ENCODE peak calls at places on chromosome 17, in six cellular contexts. R is pancreas; S is NCI-H774; X is progenitor cell of endocrine pancreas; L is activated T-cell treated with anti-CD3 and anti-CD28 coated beads, Interleukin-2, amount 50 U/mL, for 72 hours; O is upper lobe of right lung. A is an unnamed sample.

GRCh38 chr17:64218066-64218465 is 45.0 kb downstream of the TEX2 start:
- DNase-seq in R (no peak), X (no peak), L (peak), O (no peak), S (no peak), A (no peak)

GRCh38 chr17:36092228-36092627 is 2.3 kb upstream of the CCL3 start:
- DNase-seq in O (no peak), X (no peak), L (peak), R (no peak), S (no peak), A (no peak)

GRCh38 chr17:59643159-59643857 is 23.6 kb downstream of the CLTC start:
- DNase-seq in R (no peak), L (no peak), X (no peak), S (no peak), O (no peak), A (no peak)

GRCh38 chr17:65292430-65292829 is 155.3 kb downstream of the RGS9 start:
- DNase-seq in S (no peak), X (no peak), L (no peak), O (no peak), R (no peak), A (no peak)

GRCh38 chr17:62965649-62966425 is at the start of gene TANC2:
- DNase-seq in O (peak), X (peak), L (peak), S (peak), R (peak), A (peak)

GRCh38 chr17:21303441-21304065 is 19.0 kb downstream of the MAP2K3 start:
- DNase-seq in O (peak), L (no peak), R (no peak), S (no peak), X (no peak), A (no peak)

GRCh38 chr17:29434550-29434949 is 44.4 kb downstream of the TAOK1 start:
- DNase-seq in S (no peak), R (no peak), O (no peak), L (no peak), X (no peak), A (no peak)

GRCh38 chr17:83058478-83059167 is 20.8 kb upstream of the METRNL start:
- DNase-seq in S (no peak), X (no peak), R (peak), O (peak), L (no peak), A (no peak)

GRCh38 chr17:69672924-69673323 is 258.4 kb downstream of the MAP2K6 start:
- DNase-seq in L (no peak), S (no peak), X (no peak), O (no peak), R (no peak), A (no peak)

GRCh38 chr17:18270046-18270850 is 9.8 kb downstream of the MIEF2 start:
- DNase-seq in X (no peak), L (no peak), O (no peak), S (no peak), R (no peak), A (no peak)

GRCh38 chr17:27461192-27461859 is 5.1 kb downstream of the KSR1 start:
- DNase-seq in X (no peak), O (no peak), S (no peak), L (no peak), R (no peak), A (no peak)